ENCODE peak calls at places on chromosomes 2 and 18, in nine cellular contexts. One of them, this sample, is unnamed.

GRCh38 chr2:63827749-63828148 is 13.9 kb upstream of the UGP2 start:
- DNase-seq in IMR-90: peak
- DNase-seq in fibroblast of pulmonary artery: peak
- DNase-seq in mucosa of descending colon: no peak
- DNase-seq in WERI-Rb-1: no peak
- DNase-seq in PC-3: peak
- DNase-seq in cardiac fibroblast: peak
- DNase-seq in coronary artery: no peak
- DNase-seq in CD8-positive, alpha-beta T cell: no peak
- DNase-seq in this sample: no peak

GRCh38 chr18:64966667-64967066 is 784.1 kb upstream of the CDH7 start:
- DNase-seq in CD8-positive, alpha-beta T cell: no peak
- DNase-seq in WERI-Rb-1: no peak
- DNase-seq in coronary artery: no peak
- DNase-seq in cardiac fibroblast: no peak
- DNase-seq in fibroblast of pulmonary artery: no peak
- DNase-seq in IMR-90: no peak
- DNase-seq in PC-3: peak
- DNase-seq in mucosa of descending colon: no peak
- DNase-seq in this sample: peak

GRCh38 chr2:10688921-10689807 is 611 bp downstream of the NOL10 start:
- DNase-seq in mucosa of descending colon: no peak
- DNase-seq in cardiac fibroblast: no peak
- DNase-seq in WERI-Rb-1: peak
- DNase-seq in CD8-positive, alpha-beta T cell: peak
- DNase-seq in PC-3: no peak
- DNase-seq in fibroblast of pulmonary artery: peak
- DNase-seq in IMR-90: no peak
- DNase-seq in coronary artery: no peak
- DNase-seq in this sample: no peak

GRCh38 chr2:19120941-19121750 is 237.3 kb downstream of the OSR1 start:
- DNase-seq in WERI-Rb-1: no peak
- DNase-seq in cardiac fibroblast: peak
- DNase-seq in IMR-90: peak
- DNase-seq in fibroblast of pulmonary artery: peak
- DNase-seq in mucosa of descending colon: no peak
- DNase-seq in CD8-positive, alpha-beta T cell: no peak
- DNase-seq in coronary artery: no peak
- DNase-seq in PC-3: peak
- DNase-seq in this sample: no peak

GRCh38 chr2:241888641-241889040 is 19.1 kb downstream of the RTP5 start:
- DNase-seq in PC-3: no peak
- DNase-seq in IMR-90: no peak
- DNase-seq in CD8-positive, alpha-beta T cell: no peak
- DNase-seq in cardiac fibroblast: no peak
- DNase-seq in fibroblast of pulmonary artery: no peak
- DNase-seq in mucosa of descending colon: no peak
- DNase-seq in coronary artery: no peak
- DNase-seq in WERI-Rb-1: no peak
- DNase-seq in this sample: no peak

GRCh38 chr2:181762000-181762399 is 81.7 kb upstream of the NEUROD1 start:
- DNase-seq in mucosa of descending colon: no peak
- DNase-seq in cardiac fibroblast: no peak
- DNase-seq in fibroblast of pulmonary artery: no peak
- DNase-seq in PC-3: no peak
- DNase-seq in WERI-Rb-1: no peak
- DNase-seq in coronary artery: no peak
- DNase-seq in IMR-90: no peak
- DNase-seq in CD8-positive, alpha-beta T cell: no peak
- DNase-seq in this sample: no peak

GRCh38 chr2:58938988-58939387 is 697.9 kb upstream of the FANCL start:
- DNase-seq in CD8-positive, alpha-beta T cell: no peak
- DNase-seq in WERI-Rb-1: no peak
- DNase-seq in PC-3: peak
- DNase-seq in fibroblast of pulmonary artery: no peak
- DNase-seq in IMR-90: no peak
- DNase-seq in mucosa of descending colon: no peak
- DNase-seq in cardiac fibroblast: no peak
- DNase-seq in coronary artery: no peak
- DNase-seq in this sample: no peak

GRCh38 chr2:216286616-216287231 is 85.6 kb downstream of the MARCHF4 start:
- DNase-seq in coronary artery: no peak
- DNase-seq in WERI-Rb-1: no peak
- DNase-seq in fibroblast of pulmonary artery: peak
- DNase-seq in mucosa of descending colon: no peak
- DNase-seq in PC-3: no peak
- DNase-seq in cardiac fibroblast: peak
- DNase-seq in IMR-90: no peak
- DNase-seq in CD8-positive, alpha-beta T cell: no peak
- DNase-seq in this sample: no peak

GRCh38 chr18:46171331-46171730 is 67.1 kb downstream of the HAUS1 start:
- DNase-seq in fibroblast of pulmonary artery: no peak
- DNase-seq in WERI-Rb-1: no peak
- DNase-seq in IMR-90: no peak
- DNase-seq in PC-3: peak
- DNase-seq in cardiac fibroblast: no peak
- DNase-seq in CD8-positive, alpha-beta T cell: no peak
- DNase-seq in coronary artery: no peak
- DNase-seq in mucosa of descending colon: no peak
- DNase-seq in this sample: no peak

GRCh38 chr2:158456309-158457066 is at the start of the genes CCDC148 and PKP4:
- DNase-seq in CD8-positive, alpha-beta T cell: peak
- DNase-seq in coronary artery: peak
- DNase-seq in PC-3: peak
- DNase-seq in fibroblast of pulmonary artery: peak
- DNase-seq in cardiac fibroblast: peak
- DNase-seq in mucosa of descending colon: peak
- DNase-seq in IMR-90: peak
- DNase-seq in WERI-Rb-1: peak
- DNase-seq in this sample: peak

GRCh38 chr2:111032721-111033532 is 87.8 kb upstream of the BCL2L11 start:
- DNase-seq in coronary artery: peak
- DNase-seq in cardiac fibroblast: no peak
- DNase-seq in IMR-90: peak
- DNase-seq in PC-3: peak
- DNase-seq in fibroblast of pulmonary artery: peak
- DNase-seq in WERI-Rb-1: no peak
- DNase-seq in mucosa of descending colon: peak
- DNase-seq in CD8-positive, alpha-beta T cell: no peak
- DNase-seq in this sample: no peak

GRCh38 chr2:167331636-167332232 is 443.5 kb downstream of the XIRP2 start:
- DNase-seq in PC-3: peak
- DNase-seq in WERI-Rb-1: peak
- DNase-seq in mucosa of descending colon: peak
- DNase-seq in IMR-90: no peak
- DNase-seq in cardiac fibroblast: peak
- DNase-seq in CD8-positive, alpha-beta T cell: no peak
- DNase-seq in coronary artery: no peak
- DNase-seq in fibroblast of pulmonary artery: no peak
- DNase-seq in this sample: peak

GRCh38 chr2:238773472-238773871 is 74.4 kb upstream of the TWIST2 start:
- DNase-seq in WERI-Rb-1: no peak
- DNase-seq in IMR-90: no peak
- DNase-seq in cardiac fibroblast: no peak
- DNase-seq in mucosa of descending colon: no peak
- DNase-seq in PC-3: no peak
- DNase-seq in coronary artery: no peak
- DNase-seq in CD8-positive, alpha-beta T cell: no peak
- DNase-seq in fibroblast of pulmonary artery: no peak
- DNase-seq in this sample: no peak

GRCh38 chr2:238771639-238772038 is 76.2 kb upstream of the TWIST2 start:
- DNase-seq in fibroblast of pulmonary artery: no peak
- DNase-seq in mucosa of descending colon: no peak
- DNase-seq in CD8-positive, alpha-beta T cell: no peak
- DNase-seq in PC-3: no peak
- DNase-seq in coronary artery: no peak
- DNase-seq in WERI-Rb-1: no peak
- DNase-seq in IMR-90: no peak
- DNase-seq in cardiac fibroblast: no peak
- DNase-seq in this sample: no peak

GRCh38 chr2:238774980-238775509 is 72.8 kb upstream of the TWIST2 start:
- DNase-seq in PC-3: no peak
- DNase-seq in WERI-Rb-1: no peak
- DNase-seq in CD8-positive, alpha-beta T cell: no peak
- DNase-seq in coronary artery: no peak
- DNase-seq in fibroblast of pulmonary artery: no peak
- DNase-seq in IMR-90: no peak
- DNase-seq in cardiac fibroblast: no peak
- DNase-seq in mucosa of descending colon: no peak
- DNase-seq in this sample: no peak

GRCh38 chr2:238772635-238773297 is 75.1 kb upstream of the TWIST2 start:
- DNase-seq in WERI-Rb-1: no peak
- DNase-seq in mucosa of descending colon: no peak
- DNase-seq in fibroblast of pulmonary artery: no peak
- DNase-seq in cardiac fibroblast: no peak
- DNase-seq in CD8-positive, alpha-beta T cell: no peak
- DNase-seq in PC-3: no peak
- DNase-seq in IMR-90: no peak
- DNase-seq in coronary artery: no peak
- DNase-seq in this sample: no peak

DNA sequence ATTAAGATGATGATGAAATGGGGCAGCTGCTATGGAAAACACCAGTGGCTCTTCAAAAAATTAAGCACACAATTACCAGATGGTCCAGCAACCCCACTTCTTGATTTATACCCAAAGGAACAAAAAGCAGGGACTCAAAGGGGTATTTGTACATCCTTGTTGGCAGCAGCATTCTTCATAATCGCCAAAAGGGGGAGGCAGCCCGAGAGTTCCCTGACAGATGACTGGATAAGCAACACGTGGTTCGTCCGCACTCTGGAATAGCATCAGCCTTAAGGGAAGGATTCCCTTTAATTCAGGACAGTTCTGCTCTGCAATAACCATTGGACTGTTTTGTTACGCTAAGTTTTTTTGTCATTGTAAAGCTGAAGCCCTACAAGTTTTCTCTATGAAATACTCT is 76.7 kb upstream of the TWIST2 start:
- DNase-seq in fibroblast of pulmonary artery: peak
- DNase-seq in CD8-positive, alpha-beta T cell: no peak
- DNase-seq in PC-3: peak
- DNase-seq in mucosa of descending colon: no peak
- DNase-seq in coronary artery: no peak
- DNase-seq in WERI-Rb-1: no peak
- DNase-seq in IMR-90: peak
- DNase-seq in cardiac fibroblast: peak
- DNase-seq in this sample: peak
- TF ChIP-seq CTCF in fibroblast of pulmonary artery: peak
- TF ChIP-seq CTCF in CD8-positive, alpha-beta T cell: no peak
- TF ChIP-seq CTCF in PC-3: peak
- TF ChIP-seq CTCF in mucosa of descending colon: no peak
- TF ChIP-seq CTCF in coronary artery: no peak
- TF ChIP-seq CTCF in WERI-Rb-1: no peak
- TF ChIP-seq CTCF in IMR-90: peak
- TF ChIP-seq CTCF in cardiac fibroblast: peak
- TF ChIP-seq CTCF in this sample: peak

GRCh38 chr2:217313386-217313785 is 453.5 kb upstream of the TNP1 start:
- DNase-seq in fibroblast of pulmonary artery: no peak
- DNase-seq in cardiac fibroblast: no peak
- DNase-seq in mucosa of descending colon: no peak
- DNase-seq in PC-3: no peak
- DNase-seq in IMR-90: no peak
- DNase-seq in coronary artery: no peak
- DNase-seq in CD8-positive, alpha-beta T cell: no peak
- DNase-seq in WERI-Rb-1: no peak
- DNase-seq in this sample: no peak
- TF ChIP-seq CTCF in fibroblast of pulmonary artery: no peak
- TF ChIP-seq CTCF in cardiac fibroblast: no peak
- TF ChIP-seq CTCF in mucosa of descending colon: no peak
- TF ChIP-seq CTCF in PC-3: no peak
- TF ChIP-seq CTCF in IMR-90: no peak
- TF ChIP-seq CTCF in coronary artery: no peak
- TF ChIP-seq CTCF in CD8-positive, alpha-beta T cell: no peak
- TF ChIP-seq CTCF in WERI-Rb-1: no peak
- TF ChIP-seq CTCF in this sample: no peak

DNA sequence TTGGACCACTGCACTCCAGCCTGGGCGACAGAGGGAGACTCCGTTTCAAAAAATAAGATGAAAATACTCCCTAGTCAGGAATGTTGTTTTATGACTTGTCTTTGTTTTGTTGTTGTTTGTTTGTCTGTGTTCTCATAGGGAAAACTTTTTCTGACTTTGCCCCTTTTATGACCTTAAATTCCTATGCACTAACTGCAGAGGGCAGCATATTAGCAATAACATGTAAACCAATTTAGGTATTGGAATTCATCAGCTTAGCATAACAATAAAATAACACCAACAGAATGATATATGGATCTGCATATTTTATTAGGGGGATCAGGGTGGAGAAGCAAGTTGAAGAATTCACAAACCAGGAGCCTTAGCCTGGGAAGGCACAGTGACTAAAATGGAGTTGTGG is 631.5 kb downstream of the SUCLG1 start:
- DNase-seq in PC-3: peak
- DNase-seq in cardiac fibroblast: no peak
- DNase-seq in WERI-Rb-1: no peak
- DNase-seq in coronary artery: no peak
- DNase-seq in mucosa of descending colon: no peak
- DNase-seq in CD8-positive, alpha-beta T cell: no peak
- DNase-seq in IMR-90: no peak
- DNase-seq in fibroblast of pulmonary artery: no peak
- DNase-seq in this sample: no peak
- TF ChIP-seq CTCF in PC-3: peak
- TF ChIP-seq CTCF in cardiac fibroblast: no peak
- TF ChIP-seq CTCF in WERI-Rb-1: no peak
- TF ChIP-seq CTCF in coronary artery: no peak
- TF ChIP-seq CTCF in mucosa of descending colon: no peak
- TF ChIP-seq CTCF in CD8-positive, alpha-beta T cell: no peak
- TF ChIP-seq CTCF in IMR-90: no peak
- TF ChIP-seq CTCF in fibroblast of pulmonary artery: no peak
- TF ChIP-seq CTCF in this sample: no peak

GRCh38 chr2:154698238-154698788 is at the start of gene KCNJ3:
- DNase-seq in WERI-Rb-1: no peak
- DNase-seq in cardiac fibroblast: no peak
- DNase-seq in PC-3: no peak
- DNase-seq in CD8-positive, alpha-beta T cell: no peak
- DNase-seq in fibroblast of pulmonary artery: no peak
- DNase-seq in mucosa of descending colon: no peak
- DNase-seq in coronary artery: no peak
- DNase-seq in IMR-90: no peak
- DNase-seq in this sample: peak

GRCh38 chr2:154698789-154699559 is 479 bp downstream of the KCNJ3 start:
- DNase-seq in mucosa of descending colon: peak
- DNase-seq in CD8-positive, alpha-beta T cell: no peak
- DNase-seq in cardiac fibroblast: no peak
- DNase-seq in PC-3: no peak
- DNase-seq in fibroblast of pulmonary artery: no peak
- DNase-seq in coronary artery: no peak
- DNase-seq in IMR-90: no peak
- DNase-seq in WERI-Rb-1: no peak
- DNase-seq in this sample: peak

GRCh38 chr2:154697422-154698237 is 865 bp upstream of the KCNJ3 start:
- DNase-seq in CD8-positive, alpha-beta T cell: no peak
- DNase-seq in WERI-Rb-1: peak
- DNase-seq in coronary artery: no peak
- DNase-seq in IMR-90: no peak
- DNase-seq in cardiac fibroblast: no peak
- DNase-seq in fibroblast of pulmonary artery: no peak
- DNase-seq in mucosa of descending colon: peak
- DNase-seq in PC-3: no peak
- DNase-seq in this sample: peak

GRCh38 chr2:154699560-154699901 is 1.0 kb downstream of the KCNJ3 start:
- DNase-seq in IMR-90: no peak
- DNase-seq in CD8-positive, alpha-beta T cell: no peak
- DNase-seq in cardiac fibroblast: no peak
- DNase-seq in fibroblast of pulmonary artery: no peak
- DNase-seq in PC-3: no peak
- DNase-seq in mucosa of descending colon: no peak
- DNase-seq in WERI-Rb-1: no peak
- DNase-seq in coronary artery: no peak
- DNase-seq in this sample: peak

GRCh38 chr2:154700142-154700541 is 1.6 kb downstream of the KCNJ3 start:
- DNase-seq in CD8-positive, alpha-beta T cell: no peak
- DNase-seq in IMR-90: no peak
- DNase-seq in cardiac fibroblast: no peak
- DNase-seq in PC-3: no peak
- DNase-seq in coronary artery: no peak
- DNase-seq in WERI-Rb-1: no peak
- DNase-seq in fibroblast of pulmonary artery: no peak
- DNase-seq in mucosa of descending colon: no peak
- DNase-seq in this sample: no peak
- TF ChIP-seq CTCF in CD8-positive, alpha-beta T cell: no peak
- TF ChIP-seq CTCF in IMR-90: no peak
- TF ChIP-seq CTCF in cardiac fibroblast: no peak
- TF ChIP-seq CTCF in PC-3: no peak
- TF ChIP-seq CTCF in coronary artery: no peak
- TF ChIP-seq CTCF in WERI-Rb-1: peak
- TF ChIP-seq CTCF in fibroblast of pulmonary artery: no peak
- TF ChIP-seq CTCF in mucosa of descending colon: no peak
- TF ChIP-seq CTCF in this sample: no peak

This sample was measured in glutamatergic neuron.